ENCODE peak calls at places on chromosomes 4 and X, in four cellular contexts. J, X, M and I are unnamed samples.

GRCh38 chr4:74032064-74032463 is 6.4 kb downstream of the CXCL3 start:
- DNase-seq in M (no peak), J (peak), X (no peak), I (peak)

GRCh38 chr4:159447296-159447695 is 344.4 kb downstream of the RAPGEF2 start:
- DNase-seq in X (no peak), J (peak), M (no peak), I (no peak)

GRCh38 chr4:152535236-152535902 is 523 bp downstream of the FBXW7 start:
- DNase-seq in X (peak), J (peak), M (peak), I (no peak)

GRCh38 chr4:158462611-158463010 is 59.1 kb upstream of the RXFP1 start:
- DNase-seq in J (peak), M (no peak), X (no peak), I (peak)

GRCh38 chr4:88765729-88766128 is 68.1 kb upstream of the NAP1L5 start:
- DNase-seq in J (peak), X (no peak), M (no peak), I (peak)

GRCh38 chr4:147157860-147158701 is 212.4 kb upstream of the TTC29 start:
- DNase-seq in X (no peak), M (peak), J (peak), I (peak)

GRCh38 chrX:56766554-56767412 is 37.7 kb downstream of the NBDY start:
- DNase-seq in X (no peak), M (no peak), J (peak), I (no peak)

GRCh38 chr4:162010362-162010761 is 153.4 kb downstream of the FSTL5 start:
- DNase-seq in X (no peak), J (no peak), M (no peak), I (no peak)

GRCh38 chr4:3337811-3338210 is 45.0 kb downstream of the RGS12 start:
- DNase-seq in M (no peak), J (no peak), X (no peak), I (no peak)

GRCh38 chr4:39526810-39527295 is 386 bp downstream of the UGDH start:
- DNase-seq in M (peak), J (no peak), X (peak), I (peak)

GRCh38 chr4:38935391-38936073 is 67.9 kb downstream of the FAM114A1 start:
- DNase-seq in M (no peak), X (no peak), J (no peak), I (no peak)

GRCh38 chr4:18691431-18692200 is 670.1 kb upstream of the LCORL start:
- DNase-seq in X (peak), J (no peak), M (peak), I (no peak)

GRCh38 chr4:40046311-40046980 is 10.2 kb upstream of the N4BP2 start:
- DNase-seq in M (no peak), X (no peak), J (peak), I (peak)

GRCh38 chr4:109810580-109811387 is 4.8 kb upstream of the GAR1 start:
- DNase-seq in J (no peak), X (no peak), M (peak), I (no peak)

GRCh38 chr4:89570931-89571330 is 263.3 kb upstream of the GPRIN3 start:
- DNase-seq in M (no peak), X (no peak), J (no peak), I (no peak)

GRCh38 chrX:45329217-45329616 is 128.5 kb upstream of the DIPK2B start:
- DNase-seq in M (no peak), X (no peak), J (no peak), I (no peak)

GRCh38 chr4:142473218-142473959 is 372.7 kb downstream of the INPP4B start:
- DNase-seq in J (no peak), X (no peak), M (no peak), I (peak)

GRCh38 chr4:83552085-83552484 is 16.2 kb downstream of the GPAT3 start:
- DNase-seq in J (peak), M (no peak), X (no peak), I (peak)

GRCh38 chr4:158067646-158068045 is 105.2 kb downstream of the GASK1B start:
- DNase-seq in M (no peak), X (no peak), J (peak), I (no peak)

GRCh38 chrX:115344885-115345653 is 55.6 kb downstream of the LUZP4 start:
- DNase-seq in J (peak), X (no peak), M (peak), I (peak)

GRCh38 chrX:69019073-69019890 is 146.0 kb downstream of the PJA1 start:
- DNase-seq in M (no peak), X (no peak), J (no peak), I (no peak)

GRCh38 chr4:110737931-110738330 is 115.1 kb upstream of the PITX2 start:
- DNase-seq in J (no peak), M (no peak), X (no peak), I (no peak)

GRCh38 chrX:150234126-150234525 is 129.0 kb upstream of the MAMLD1 start:
- DNase-seq in M (no peak), X (no peak), J (no peak), I (no peak)

GRCh38 chrX:119459181-119459580 is 9.1 kb upstream of the SLC25A5 start:
- DNase-seq in X (no peak), J (peak), M (no peak), I (no peak)

GRCh38 chr4:118086334-118086733 is 52.0 kb downstream of the NDST3 start:
- DNase-seq in X (no peak), J (peak), M (peak), I (peak)

GRCh38 chr4:140343303-140343702 is 30.1 kb upstream of the SCOC start:
- DNase-seq in J (no peak), X (no peak), M (no peak), I (peak)

GRCh38 chr4:152075253-152075928 is 314.6 kb upstream of the GATB start:
- DNase-seq in X (no peak), M (no peak), J (no peak), I (no peak)

GRCh38 chrX:104195489-104196084 is 29.3 kb downstream of the FAM199X start:
- DNase-seq in J (peak), M (peak), X (peak), I (peak)

GRCh38 chr4:53575552-53575951 is 15.7 kb downstream of the LNX1 start:
- DNase-seq in J (no peak), X (no peak), M (no peak), I (no peak)

GRCh38 chr4:53574528-53574927 is 16.8 kb downstream of the LNX1 start:
- DNase-seq in X (no peak), M (no peak), J (no peak), I (no peak)

GRCh38 chr4:53572595-53572994 is 18.7 kb downstream of the LNX1 start:
- DNase-seq in X (no peak), M (no peak), J (no peak), I (no peak)

GRCh38 chr4:53571936-53572580 is 19.2 kb downstream of the LNX1 start:
- DNase-seq in X (no peak), J (no peak), M (no peak), I (no peak)

GRCh38 chr4:53573696-53574095 is 17.6 kb downstream of the LNX1 start:
- DNase-seq in M (no peak), J (no peak), X (no peak), I (no peak)
- H2AFZ ChIP-seq in M (no peak), J (no peak), X (no peak), I (no peak)

GRCh38 chrX:39750246-39750790 is 347.4 kb downstream of the BCOR start:
- DNase-seq in X (no peak), J (peak), M (no peak), I (no peak)

GRCh38 chrX:39755152-39756032 is 342.4 kb downstream of the BCOR start:
- DNase-seq in M (no peak), X (peak), J (peak), I (peak)

GRCh38 chrX:39753296-39753996 is 344.3 kb downstream of the BCOR start:
- DNase-seq in M (peak), X (no peak), J (no peak), I (no peak)

GRCh38 chrX:39750798-39751197 is 347.0 kb downstream of the BCOR start:
- DNase-seq in M (no peak), X (no peak), J (no peak), I (no peak)

GRCh38 chrX:39752820-39753219 is 344.9 kb downstream of the BCOR start:
- DNase-seq in M (no peak), X (no peak), J (no peak), I (peak)
- TF ChIP-seq EZH2phosphoT487 in M (no peak), X (no peak), J (no peak), I (no peak)

GRCh38 chrX:2666491-2666890 is 24.6 kb upstream of the CD99 start:
- DNase-seq in M (no peak), J (no peak), X (no peak), I (no peak)

GRCh38 chrX:2665387-2666304 is 25.4 kb upstream of the CD99 start:
- DNase-seq in J (no peak), M (no peak), X (no peak), I (no peak)

GRCh38 chrX:2662586-2662985 is 28.5 kb upstream of the CD99 start:
- DNase-seq in J (no peak), M (no peak), X (no peak), I (no peak)

GRCh38 chrX:2658585-2659292 is 32.4 kb upstream of the CD99 start:
- DNase-seq in X (peak), M (peak), J (no peak), I (no peak)

GRCh38 chrX:2664497-2664896 is 26.6 kb upstream of the CD99 start:
- DNase-seq in M (no peak), J (peak), X (no peak), I (no peak)
- H2AFZ ChIP-seq in M (no peak), J (peak), X (no peak), I (no peak)

DNA sequence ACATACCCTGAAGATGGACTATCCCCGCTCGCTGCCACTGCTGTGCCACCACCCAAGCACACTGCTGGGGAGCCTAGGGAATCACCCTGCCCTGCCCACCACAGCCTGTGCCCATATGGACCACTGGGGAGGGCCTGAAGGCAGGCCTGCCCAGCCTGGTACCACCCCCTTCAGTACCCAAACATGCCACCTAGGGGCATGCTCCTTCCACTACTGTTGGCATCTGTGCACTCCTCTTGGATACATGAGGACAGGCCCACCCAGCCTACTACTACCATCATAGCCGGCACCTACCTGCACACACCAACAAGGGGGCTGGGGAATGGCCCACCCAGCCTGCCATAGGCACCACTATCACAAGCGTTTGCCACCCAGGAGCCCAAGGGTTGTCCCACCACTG is 30.1 kb upstream of the PRDX4 start:
- DNase-seq in J (no peak), M (no peak), X (no peak), I (no peak)
- TF ChIP-seq EZH2phosphoT487 in J (no peak), M (no peak), X (no peak), I (no peak)

GRCh38 chr4:127888559-127888958 is 7.9 kb downstream of the PLK4 start:
- DNase-seq in J (no peak), M (no peak), X (no peak), I (no peak)
- H2AFZ ChIP-seq in J (peak), M (no peak), X (no peak), I (no peak)